ENCODE peak calls at places on chromosomes 2 and 18, in five cellular contexts. One of them, this sample, is unnamed. For H3K9me3, the result is how much of the 10 kb centered on the place peaks cover.

GRCh38 chr2:218858671-218859555 is 692 bp upstream of the WNT6 start:
- DNase-seq in CD8-positive, alpha-beta memory T cell: no peak
- DNase-seq in upper lobe of right lung: peak
- DNase-seq in WERI-Rb-1: no peak
- DNase-seq in breast epithelium: no peak
- DNase-seq in this sample: peak

GRCh38 chr2:39114771-39115170 is 6.1 kb downstream of the SOS1 start:
- DNase-seq in CD8-positive, alpha-beta memory T cell: no peak
- DNase-seq in upper lobe of right lung: no peak
- DNase-seq in WERI-Rb-1: no peak
- DNase-seq in breast epithelium: no peak
- DNase-seq in this sample: no peak

GRCh38 chr2:165067958-165068612 is 112.8 kb upstream of the SLC38A11 start:
- DNase-seq in CD8-positive, alpha-beta memory T cell: no peak
- DNase-seq in upper lobe of right lung: no peak
- DNase-seq in WERI-Rb-1: peak
- DNase-seq in breast epithelium: no peak
- DNase-seq in this sample: no peak

GRCh38 chr2:219099319-219099718 is 38.6 kb upstream of the IHH start:
- DNase-seq in CD8-positive, alpha-beta memory T cell: no peak
- DNase-seq in upper lobe of right lung: no peak
- DNase-seq in WERI-Rb-1: no peak
- DNase-seq in breast epithelium: no peak
- DNase-seq in this sample: no peak

GRCh38 chr2:105329561-105330495 is at the start of gene TGFBRAP1:
- DNase-seq in CD8-positive, alpha-beta memory T cell: peak
- DNase-seq in upper lobe of right lung: peak
- DNase-seq in WERI-Rb-1: peak
- DNase-seq in breast epithelium: no peak
- DNase-seq in this sample: peak

GRCh38 chr2:73228631-73229030 is 4.4 kb downstream of the PRADC1 start:
- DNase-seq in CD8-positive, alpha-beta memory T cell: no peak
- DNase-seq in upper lobe of right lung: peak
- DNase-seq in WERI-Rb-1: no peak
- DNase-seq in breast epithelium: no peak
- DNase-seq in this sample: no peak

GRCh38 chr2:136116111-136116812 is 1.7 kb downstream of the CXCR4 start:
- DNase-seq in CD8-positive, alpha-beta memory T cell: peak
- DNase-seq in upper lobe of right lung: peak
- DNase-seq in WERI-Rb-1: peak
- DNase-seq in breast epithelium: no peak
- DNase-seq in this sample: peak

GRCh38 chr2:236415706-236416493 is 151.7 kb upstream of the ASB18 start:
- DNase-seq in CD8-positive, alpha-beta memory T cell: no peak
- DNase-seq in upper lobe of right lung: no peak
- DNase-seq in WERI-Rb-1: no peak
- DNase-seq in breast epithelium: no peak
- DNase-seq in this sample: no peak

GRCh38 chr2:240963376-240964220 is 34.8 kb upstream of the SNED1 start:
- DNase-seq in CD8-positive, alpha-beta memory T cell: no peak
- DNase-seq in upper lobe of right lung: peak
- DNase-seq in WERI-Rb-1: no peak
- DNase-seq in breast epithelium: peak
- DNase-seq in this sample: peak

GRCh38 chr18:79851981-79852380 is 54.2 kb downstream of the KCNG2 start:
- DNase-seq in CD8-positive, alpha-beta memory T cell: no peak
- DNase-seq in upper lobe of right lung: peak
- DNase-seq in WERI-Rb-1: no peak
- DNase-seq in breast epithelium: no peak
- DNase-seq in this sample: peak

GRCh38 chr2:50448556-50448955 is 583.4 kb downstream of the NRXN1 start:
- DNase-seq in CD8-positive, alpha-beta memory T cell: no peak
- DNase-seq in upper lobe of right lung: no peak
- DNase-seq in WERI-Rb-1: peak
- DNase-seq in breast epithelium: no peak
- DNase-seq in this sample: no peak

GRCh38 chr2:65430515-65431416 is 1.6 kb downstream of the SPRED2 start:
- DNase-seq in CD8-positive, alpha-beta memory T cell: peak
- DNase-seq in upper lobe of right lung: peak
- DNase-seq in WERI-Rb-1: peak
- DNase-seq in breast epithelium: peak
- DNase-seq in this sample: peak

GRCh38 chr2:108615480-108616090 is 81.3 kb downstream of the LIMS1 start:
- DNase-seq in CD8-positive, alpha-beta memory T cell: no peak
- DNase-seq in upper lobe of right lung: no peak
- DNase-seq in WERI-Rb-1: no peak
- DNase-seq in breast epithelium: no peak
- DNase-seq in this sample: no peak

GRCh38 chr2:128309341-128310093 is 9.2 kb downstream of the HS6ST1 start:
- DNase-seq in CD8-positive, alpha-beta memory T cell: no peak
- DNase-seq in upper lobe of right lung: peak
- DNase-seq in WERI-Rb-1: peak
- DNase-seq in breast epithelium: no peak
- DNase-seq in this sample: peak

GRCh38 chr2:19114754-19115231 is 243.6 kb downstream of the OSR1 start:
- DNase-seq in CD8-positive, alpha-beta memory T cell: no peak
- DNase-seq in upper lobe of right lung: no peak
- DNase-seq in WERI-Rb-1: no peak
- DNase-seq in breast epithelium: no peak
- DNase-seq in this sample: peak

GRCh38 chr18:77055429-77056310 is 76.9 kb downstream of the MBP start:
- DNase-seq in CD8-positive, alpha-beta memory T cell: no peak
- DNase-seq in upper lobe of right lung: peak
- DNase-seq in WERI-Rb-1: no peak
- DNase-seq in breast epithelium: no peak
- DNase-seq in this sample: peak

GRCh38 chr18:22046473-22046872 is 122.9 kb upstream of the GATA6 start:
- DNase-seq in CD8-positive, alpha-beta memory T cell: no peak
- DNase-seq in upper lobe of right lung: no peak
- DNase-seq in WERI-Rb-1: no peak
- DNase-seq in breast epithelium: no peak
- DNase-seq in this sample: no peak

GRCh38 chr2:10981461-10981860 is 69.7 kb downstream of the KCNF1 start:
- DNase-seq in CD8-positive, alpha-beta memory T cell: no peak
- DNase-seq in upper lobe of right lung: no peak
- DNase-seq in WERI-Rb-1: no peak
- DNase-seq in breast epithelium: no peak
- DNase-seq in this sample: no peak

GRCh38 chr2:234951386-234952269 is at the start of gene SH3BP4:
- DNase-seq in CD8-positive, alpha-beta memory T cell: no peak
- DNase-seq in upper lobe of right lung: peak
- DNase-seq in WERI-Rb-1: peak
- DNase-seq in breast epithelium: peak
- DNase-seq in this sample: peak

GRCh38 chr2:150469706-150470105 is 17.8 kb downstream of the RND3 start:
- DNase-seq in CD8-positive, alpha-beta memory T cell: no peak
- DNase-seq in upper lobe of right lung: no peak
- DNase-seq in WERI-Rb-1: no peak
- DNase-seq in breast epithelium: no peak
- DNase-seq in this sample: no peak

GRCh38 chr2:141348481-141348880 is 782.3 kb downstream of the LRP1B start:
- DNase-seq in CD8-positive, alpha-beta memory T cell: no peak
- DNase-seq in upper lobe of right lung: no peak
- DNase-seq in WERI-Rb-1: no peak
- DNase-seq in breast epithelium: no peak
- DNase-seq in this sample: no peak

GRCh38 chr2:131105950-131106801 is 1.0 kb downstream of the PLEKHB2 start:
- DNase-seq in CD8-positive, alpha-beta memory T cell: peak
- DNase-seq in upper lobe of right lung: peak
- DNase-seq in WERI-Rb-1: no peak
- DNase-seq in breast epithelium: no peak
- DNase-seq in this sample: peak

GRCh38 chr2:8520791-8521344 is 161.0 kb upstream of the ID2 start:
- DNase-seq in CD8-positive, alpha-beta memory T cell: no peak
- DNase-seq in upper lobe of right lung: no peak
- DNase-seq in WERI-Rb-1: no peak
- DNase-seq in breast epithelium: no peak
- DNase-seq in this sample: no peak

GRCh38 chr2:222311978-222312738 is 13.4 kb upstream of the PAX3 start:
- DNase-seq in CD8-positive, alpha-beta memory T cell: no peak
- DNase-seq in upper lobe of right lung: peak
- DNase-seq in WERI-Rb-1: no peak
- DNase-seq in breast epithelium: no peak
- DNase-seq in this sample: no peak

GRCh38 chr2:138516030-138516704 is 14.6 kb downstream of the SPOPL start:
- DNase-seq in CD8-positive, alpha-beta memory T cell: no peak
- DNase-seq in upper lobe of right lung: no peak
- DNase-seq in WERI-Rb-1: no peak
- DNase-seq in breast epithelium: no peak
- DNase-seq in this sample: no peak

GRCh38 chr2:191292869-191293268 is 47.7 kb downstream of the MYO1B start:
- DNase-seq in CD8-positive, alpha-beta memory T cell: no peak
- DNase-seq in upper lobe of right lung: no peak
- DNase-seq in WERI-Rb-1: no peak
- DNase-seq in breast epithelium: no peak
- DNase-seq in this sample: no peak

GRCh38 chr2:36425771-36426340 is 70.3 kb downstream of the CRIM1 start:
- DNase-seq in CD8-positive, alpha-beta memory T cell: no peak
- DNase-seq in upper lobe of right lung: no peak
- DNase-seq in WERI-Rb-1: no peak
- DNase-seq in breast epithelium: no peak
- DNase-seq in this sample: no peak

GRCh38 chr2:104901037-104901851 is 47.3 kb downstream of the POU3F3 start:
- DNase-seq in CD8-positive, alpha-beta memory T cell: no peak
- DNase-seq in upper lobe of right lung: no peak
- DNase-seq in WERI-Rb-1: no peak
- DNase-seq in breast epithelium: no peak
- DNase-seq in this sample: no peak

GRCh38 chr2:218638372-218638771 is 21.1 kb downstream of the ZNF142 start:
- DNase-seq in CD8-positive, alpha-beta memory T cell: no peak
- DNase-seq in upper lobe of right lung: no peak
- DNase-seq in WERI-Rb-1: no peak
- DNase-seq in breast epithelium: no peak
- DNase-seq in this sample: peak

GRCh38 chr2:226603606-226604005 is 196.0 kb downstream of the IRS1 start:
- DNase-seq in CD8-positive, alpha-beta memory T cell: no peak
- DNase-seq in upper lobe of right lung: no peak
- DNase-seq in WERI-Rb-1: no peak
- DNase-seq in breast epithelium: no peak
- DNase-seq in this sample: no peak

GRCh38 chr2:45263147-45263546 is 253.9 kb upstream of the SIX2 start:
- DNase-seq in CD8-positive, alpha-beta memory T cell: no peak
- DNase-seq in upper lobe of right lung: no peak
- DNase-seq in WERI-Rb-1: no peak
- DNase-seq in breast epithelium: no peak
- DNase-seq in this sample: no peak

GRCh38 chr2:31238126-31238905 is 4.4 kb downstream of the EHD3 start:
- DNase-seq in CD8-positive, alpha-beta memory T cell: no peak
- DNase-seq in upper lobe of right lung: no peak
- DNase-seq in WERI-Rb-1: no peak
- DNase-seq in breast epithelium: no peak
- DNase-seq in this sample: no peak

GRCh38 chr18:23260932-23261590 is 125.8 kb downstream of the CABLES1 start:
- DNase-seq in CD8-positive, alpha-beta memory T cell: no peak
- DNase-seq in upper lobe of right lung: no peak
- DNase-seq in WERI-Rb-1: no peak
- DNase-seq in breast epithelium: no peak
- DNase-seq in this sample: no peak
- H3K27ac ChIP-seq in CD8-positive, alpha-beta memory T cell: no peak
- H3K27ac ChIP-seq in upper lobe of right lung: peak
- H3K27ac ChIP-seq in WERI-Rb-1: peak
- H3K27ac ChIP-seq in breast epithelium: peak
- H3K27ac ChIP-seq in this sample: peak

DNA sequence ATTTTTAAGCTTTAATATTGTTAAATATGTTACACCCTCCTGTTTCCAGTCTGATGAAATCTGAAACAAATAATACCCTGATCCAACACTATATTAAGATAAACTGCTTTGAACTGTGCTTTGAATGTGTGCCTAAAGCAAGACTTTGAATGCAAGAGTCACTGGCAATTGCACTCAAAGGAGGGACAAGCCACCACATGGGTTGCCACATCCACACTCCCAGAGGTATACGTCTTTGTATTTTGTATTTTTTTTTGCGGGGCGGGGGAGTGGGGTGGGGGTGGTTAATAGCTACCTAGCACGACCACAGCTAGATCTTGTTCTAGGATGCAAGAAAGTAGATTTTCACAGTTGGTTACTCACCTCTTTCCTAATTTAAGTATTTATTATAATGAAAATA is 1.8 kb upstream of the ZEB2 start:
- DNase-seq in CD8-positive, alpha-beta memory T cell: no peak
- DNase-seq in upper lobe of right lung: no peak
- DNase-seq in WERI-Rb-1: no peak
- DNase-seq in breast epithelium: no peak
- DNase-seq in this sample: no peak
- H3K4me3 ChIP-seq in CD8-positive, alpha-beta memory T cell: no peak
- H3K4me3 ChIP-seq in upper lobe of right lung: peak
- H3K4me3 ChIP-seq in WERI-Rb-1: no peak
- H3K4me3 ChIP-seq in breast epithelium: peak
- H3K4me3 ChIP-seq in this sample: peak

DNA sequence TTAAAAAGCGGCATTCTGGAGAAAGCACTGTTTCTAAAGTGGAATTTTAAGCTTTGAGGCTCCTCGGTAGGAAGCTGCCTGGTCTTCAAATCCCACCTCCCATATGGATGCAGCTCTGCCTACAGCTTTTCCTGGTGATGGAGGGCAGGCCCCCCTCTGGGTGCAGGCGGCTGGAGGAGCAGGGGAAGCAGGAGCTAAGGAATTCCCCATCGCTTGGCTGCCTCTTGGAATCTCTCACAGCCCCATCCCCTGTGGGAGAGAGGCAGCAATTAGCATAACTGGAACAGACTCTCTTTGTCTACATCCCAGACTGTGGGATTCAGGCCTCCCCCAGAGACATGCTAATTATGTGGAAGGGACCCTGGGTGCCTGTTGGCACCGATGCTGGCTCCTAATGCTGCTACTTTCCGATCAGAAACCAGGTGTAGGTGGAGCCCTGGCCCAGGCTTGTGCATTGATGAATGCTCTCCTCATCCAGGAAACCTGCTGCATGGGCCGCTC is 51.3 kb downstream of the LIPG start:
- DNase-seq in CD8-positive, alpha-beta memory T cell: no peak
- DNase-seq in upper lobe of right lung: no peak
- DNase-seq in WERI-Rb-1: no peak
- DNase-seq in breast epithelium: no peak
- DNase-seq in this sample: no peak
- H3K9me3 ChIP-seq in CD8-positive, alpha-beta memory T cell: under half
- H3K9me3 ChIP-seq in upper lobe of right lung: under half
- H3K9me3 ChIP-seq in WERI-Rb-1: under half
- H3K9me3 ChIP-seq in breast epithelium: under half
- H3K9me3 ChIP-seq in this sample: under half

DNA sequence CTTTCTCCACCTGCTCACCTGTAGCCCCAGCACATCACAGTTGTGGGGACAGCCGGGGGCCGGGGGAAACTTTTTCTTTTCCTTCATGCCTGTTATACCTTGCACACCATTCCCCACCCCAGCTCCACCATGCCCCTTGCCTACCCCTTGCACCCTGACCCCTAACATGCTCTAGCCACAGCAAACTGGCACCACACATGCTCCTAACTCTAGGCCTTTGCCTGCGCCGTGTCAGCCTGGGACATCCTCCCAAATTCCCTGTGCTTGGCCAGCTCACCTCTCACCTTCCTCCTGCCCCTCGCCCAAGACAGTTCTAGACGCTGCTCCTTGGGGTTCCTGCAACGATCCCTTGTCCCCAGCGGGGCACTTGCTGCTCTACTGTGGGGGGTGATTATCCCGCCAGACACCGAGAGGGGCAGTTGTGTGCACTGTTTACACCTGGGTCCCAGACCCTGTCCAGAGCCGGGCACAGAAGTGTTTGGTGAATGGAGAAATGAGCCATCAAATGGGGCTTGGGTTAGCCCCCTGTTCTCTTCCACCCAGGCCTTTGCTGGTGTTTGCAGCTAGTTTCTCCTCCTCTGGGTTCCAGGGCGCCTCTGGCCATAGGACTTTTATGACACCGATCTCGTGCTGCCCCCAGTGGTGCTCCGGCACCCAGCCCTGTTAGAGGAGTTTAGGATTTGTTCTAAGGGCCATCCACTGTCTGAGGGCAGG is 129.8 kb downstream of the CTIF start:
- DNase-seq in CD8-positive, alpha-beta memory T cell: no peak
- DNase-seq in upper lobe of right lung: peak
- DNase-seq in WERI-Rb-1: no peak
- DNase-seq in breast epithelium: no peak
- DNase-seq in this sample: no peak
- H3K27ac ChIP-seq in CD8-positive, alpha-beta memory T cell: no peak
- H3K27ac ChIP-seq in upper lobe of right lung: no peak
- H3K27ac ChIP-seq in WERI-Rb-1: no peak
- H3K27ac ChIP-seq in breast epithelium: no peak
- H3K27ac ChIP-seq in this sample: no peak

This sample was measured in aorta.